ENCODE peak calls at places on chromosome 13, in ten cellular contexts. S, J, P, F, A, Z, K, T, O and Y are unnamed samples.

GRCh38 chr13:46778879-46779278 is 18.1 kb downstream of the ESD start:
- DNase-seq in Z (no peak), J (no peak), F (no peak), T (peak), P (no peak), A (no peak), O (no peak), K (no peak), S (no peak), Y (peak)

GRCh38 chr13:42102961-42103688 is 54.7 kb downstream of the DGKH start:
- DNase-seq in P (no peak), J (no peak), F (no peak), A (no peak), O (no peak), S (no peak), T (peak), Z (no peak), K (no peak), Y (no peak)

GRCh38 chr13:112248406-112248760 is 127.8 kb upstream of the SPACA7 start:
- DNase-seq in J (no peak), K (no peak), F (no peak), O (no peak), S (no peak), A (no peak), T (no peak), Z (no peak), P (no peak), Y (no peak)

GRCh38 chr13:42486711-42487198 is 87.2 kb upstream of the TNFSF11 start:
- DNase-seq in Z (no peak), A (no peak), F (no peak), T (no peak), O (no peak), K (no peak), J (no peak), S (no peak), P (no peak), Y (peak)

GRCh38 chr13:113096745-113097305 is 8.8 kb upstream of the F7 start:
- DNase-seq in P (no peak), A (no peak), O (peak), S (no peak), T (no peak), F (no peak), K (no peak), J (no peak), Z (no peak), Y (no peak)

GRCh38 chr13:59587030-59587429 is 576.7 kb downstream of the DIAPH3 start:
- DNase-seq in K (no peak), O (no peak), Z (no peak), J (no peak), T (no peak), A (no peak), S (no peak), P (no peak), F (no peak), Y (no peak)

GRCh38 chr13:73074101-73074500 is 15.3 kb downstream of the KLF5 start:
- DNase-seq in P (no peak), Z (peak), T (no peak), O (no peak), S (no peak), F (no peak), A (no peak), K (no peak), J (no peak), Y (no peak)

GRCh38 chr13:23778879-23779278 is 110.3 kb downstream of the MIPEP start:
- DNase-seq in F (no peak), A (no peak), Z (no peak), S (no peak), T (no peak), O (no peak), J (no peak), K (no peak), P (no peak), Y (no peak)

GRCh38 chr13:21825186-21825585 is 154.3 kb downstream of the FGF9 start:
- DNase-seq in T (no peak), P (no peak), F (no peak), O (no peak), J (no peak), K (no peak), Z (peak), A (no peak), S (no peak), Y (no peak)

GRCh38 chr13:92436927-92437326 is 789.7 kb upstream of the GPC6 start:
- DNase-seq in P (no peak), O (peak), F (no peak), A (no peak), T (no peak), K (no peak), Z (no peak), S (no peak), J (no peak), Y (no peak)

GRCh38 chr13:105278797-105279425 is 1256.6 kb downstream of the EFNB2 start:
- DNase-seq in J (no peak), F (no peak), A (no peak), P (no peak), K (no peak), S (no peak), Z (no peak), T (no peak), O (peak), Y (no peak)

GRCh38 chr13:97125810-97126738 is 96.1 kb upstream of the MBNL2 start:
- DNase-seq in S (no peak), F (no peak), J (no peak), K (no peak), T (no peak), O (no peak), Z (no peak), P (no peak), A (no peak), Y (no peak)

GRCh38 chr13:80840313-80840976 is 499.5 kb upstream of the SPRY2 start:
- DNase-seq in K (no peak), O (no peak), S (no peak), F (no peak), T (peak), A (no peak), J (no peak), Z (no peak), P (no peak), Y (peak)

GRCh38 chr13:110713642-110713952 is at the start of gene ING1:
- DNase-seq in T (no peak), A (no peak), J (no peak), K (no peak), Z (no peak), S (no peak), O (no peak), P (no peak), F (no peak), Y (no peak)

GRCh38 chr13:108924154-108924940 is 294.9 kb downstream of the MYO16 start:
- DNase-seq in O (no peak), F (no peak), P (no peak), Z (no peak), A (no peak), K (no peak), J (no peak), S (no peak), T (no peak), Y (no peak)

GRCh38 chr13:48829536-48829935 is 146.2 kb upstream of the FNDC3A start:
- DNase-seq in O (no peak), S (no peak), J (no peak), A (no peak), Z (no peak), P (no peak), F (no peak), K (no peak), T (no peak), Y (no peak)

GRCh38 chr13:36831291-36831690 is 12.3 kb downstream of the RFXAP start:
- DNase-seq in S (no peak), P (no peak), T (no peak), Z (no peak), F (no peak), K (no peak), O (no peak), A (no peak), J (no peak), Y (no peak)

GRCh38 chr13:69291292-69291906 is 816.2 kb upstream of the ATXN8OS start:
- DNase-seq in S (no peak), O (peak), F (no peak), J (no peak), Z (no peak), P (no peak), A (no peak), T (no peak), K (no peak), Y (no peak)

GRCh38 chr13:80235559-80236296 is 105.2 kb downstream of the SPRY2 start:
- DNase-seq in S (no peak), O (no peak), K (no peak), Z (peak), T (no peak), P (no peak), A (no peak), F (no peak), J (no peak), Y (no peak)

GRCh38 chr13:114263590-114263989 is 17.8 kb upstream of the UPF3A start:
- DNase-seq in J (no peak), A (peak), P (no peak), S (no peak), O (no peak), T (no peak), K (no peak), F (no peak), Z (no peak), Y (no peak)